ENCODE peak calls at places on chromosomes 13 and 19, in seven cellular contexts. K is left lung, N is right atrium auricular region, D is tibial nerve, Q is neural progenitor cell, U is heart right ventricle, E is pancreas. P is an unnamed sample.

GRCh38 chr19:3142292-3142670 is 6.4 kb downstream of the GNA15 start:
- DNase-seq in N (no peak), D (no peak), K (no peak), U (no peak), E (no peak), Q (no peak), P (no peak)

GRCh38 chr19:17405250-17406038 is at the start of gene BST2:
- DNase-seq in N (no peak), E (peak), U (peak), K (peak), Q (peak), D (peak), P (peak)

GRCh38 chr19:50432221-50432626 is 468 bp upstream of the MYBPC2 start:
- DNase-seq in U (no peak), E (no peak), N (no peak), Q (peak), D (no peak), K (no peak), P (no peak)

GRCh38 chr19:51320258-51320657 is 8.8 kb downstream of the IGLON5 start:
- DNase-seq in D (no peak), E (peak), N (no peak), Q (no peak), K (peak), U (no peak), P (no peak)

GRCh38 chr13:105611424-105611823 is 924.0 kb downstream of the EFNB2 start:
- DNase-seq in U (no peak), K (no peak), D (no peak), Q (no peak), E (no peak), N (no peak), P (no peak)

GRCh38 chr13:110499621-110500281 is 61.8 kb downstream of the RAB20 start:
- DNase-seq in D (no peak), E (no peak), U (no peak), K (no peak), N (no peak), Q (no peak), P (no peak)

GRCh38 chr13:32164622-32165268 is 133.2 kb downstream of the FRY start:
- DNase-seq in D (no peak), K (no peak), N (no peak), E (no peak), U (no peak), Q (peak), P (no peak)

GRCh38 chr19:1905071-1905862 is at the start of the genes ADAT3 and SCAMP4:
- DNase-seq in K (peak), N (peak), E (peak), D (peak), Q (peak), U (peak), P (peak)

GRCh38 chr19:6092329-6093286 is 17.7 kb downstream of the RFX2 start:
- DNase-seq in N (peak), K (peak), Q (peak), D (peak), U (peak), E (peak), P (peak)

GRCh38 chr19:19554074-19555023 is 16.3 kb downstream of the CILP2 start:
- DNase-seq in N (no peak), D (no peak), K (peak), E (no peak), U (no peak), Q (peak), P (peak)

GRCh38 chr13:112930192-112930591 is 38.8 kb upstream of the MCF2L start:
- DNase-seq in N (no peak), K (no peak), Q (no peak), U (no peak), E (no peak), D (no peak), P (no peak)

GRCh38 chr13:32881792-32882175 is 134.4 kb upstream of the KL start:
- DNase-seq in D (no peak), K (no peak), Q (no peak), U (no peak), N (no peak), E (no peak), P (no peak)

GRCh38 chr13:49113526-49114286 is 106.4 kb upstream of the MLNR start:
- DNase-seq in U (no peak), D (no peak), Q (peak), K (no peak), E (no peak), N (no peak), P (no peak)

GRCh38 chr13:22939157-22939556 is 241.6 kb upstream of the SGCG start:
- DNase-seq in Q (no peak), E (no peak), D (no peak), U (no peak), K (no peak), N (no peak), P (no peak)

GRCh38 chr13:79231887-79232286 is 174.2 kb downstream of the RBM26 start:
- DNase-seq in E (no peak), K (no peak), N (no peak), U (no peak), Q (no peak), D (no peak), P (no peak)

GRCh38 chr13:43229506-43229905 is 206.1 kb downstream of the DNAJC15 start:
- DNase-seq in U (no peak), D (no peak), N (no peak), K (no peak), Q (no peak), E (no peak), P (no peak)

GRCh38 chr19:29841559-29842367 is 30.0 kb downstream of the CCNE1 start:
- DNase-seq in N (no peak), K (no peak), E (no peak), Q (peak), U (peak), D (no peak), P (no peak)

GRCh38 chr19:40626918-40627317 is 25.7 kb downstream of the LTBP4 start:
- DNase-seq in D (no peak), N (no peak), U (no peak), K (peak), E (no peak), Q (no peak), P (peak)

GRCh38 chr13:94173312-94173854 is 306.1 kb downstream of the DCT start:
- DNase-seq in E (no peak), Q (no peak), K (no peak), N (no peak), U (no peak), D (no peak), P (no peak)

GRCh38 chr13:112525306-112525945 is 62.5 kb downstream of the TUBGCP3 start:
- DNase-seq in Q (no peak), N (no peak), E (no peak), D (no peak), U (no peak), K (no peak), P (no peak)

GRCh38 chr13:48275507-48275906 is 28.0 kb upstream of the RB1 start:
- DNase-seq in N (no peak), K (no peak), Q (no peak), E (no peak), U (no peak), D (no peak), P (no peak)

GRCh38 chr13:99205621-99206220 is 5.1 kb downstream of the UBAC2 start:
- DNase-seq in N (no peak), U (no peak), K (no peak), Q (no peak), E (no peak), D (no peak), P (no peak)

GRCh38 chr19:51114087-51114714 is 6.0 kb upstream of the CTU1 start:
- DNase-seq in K (no peak), N (no peak), U (no peak), Q (no peak), E (no peak), D (no peak), P (no peak)

GRCh38 chr19:3381701-3382372 is 15.5 kb downstream of the NFIC start:
- DNase-seq in Q (no peak), K (peak), N (no peak), D (no peak), E (peak), U (no peak), P (no peak)

GRCh38 chr19:49570997-49571676 is 9.2 kb downstream of the NOSIP start:
- DNase-seq in K (no peak), E (no peak), Q (peak), D (no peak), U (no peak), N (no peak), P (no peak)

GRCh38 chr13:65585346-65585745 is 1644.8 kb downstream of the PCDH9 start:
- DNase-seq in D (no peak), N (no peak), E (no peak), K (peak), U (no peak), Q (no peak), P (no peak)

GRCh38 chr19:9836021-9836420 is 903 bp downstream of the PIN1 start:
- DNase-seq in E (no peak), K (no peak), D (no peak), N (no peak), Q (no peak), U (no peak), P (no peak)

GRCh38 chr13:24680258-24680920 is at the start of gene ATP12A:
- DNase-seq in K (peak), E (peak), U (no peak), D (no peak), Q (peak), N (no peak), P (no peak)
- TF ChIP-seq CTCF in K (no peak), E (no peak), U (no peak), D (no peak), Q (peak), N (no peak), P (no peak)

GRCh38 chr19:5048727-5049553 is 80.0 kb downstream of the KDM4B start:
- DNase-seq in E (no peak), K (peak), N (peak), D (no peak), Q (no peak), U (no peak), P (no peak)

GRCh38 chr19:5050905-5051304 is 82.0 kb downstream of the KDM4B start:
- DNase-seq in K (peak), Q (no peak), D (no peak), E (no peak), N (no peak), U (no peak), P (no peak)

GRCh38 chr19:5049561-5049960 is 80.6 kb downstream of the KDM4B start:
- DNase-seq in E (no peak), D (no peak), Q (no peak), U (no peak), N (no peak), K (no peak), P (no peak)

GRCh38 chr19:5051619-5052018 is 82.7 kb downstream of the KDM4B start:
- DNase-seq in K (no peak), E (no peak), D (no peak), N (no peak), Q (no peak), U (no peak), P (no peak)

DNA sequence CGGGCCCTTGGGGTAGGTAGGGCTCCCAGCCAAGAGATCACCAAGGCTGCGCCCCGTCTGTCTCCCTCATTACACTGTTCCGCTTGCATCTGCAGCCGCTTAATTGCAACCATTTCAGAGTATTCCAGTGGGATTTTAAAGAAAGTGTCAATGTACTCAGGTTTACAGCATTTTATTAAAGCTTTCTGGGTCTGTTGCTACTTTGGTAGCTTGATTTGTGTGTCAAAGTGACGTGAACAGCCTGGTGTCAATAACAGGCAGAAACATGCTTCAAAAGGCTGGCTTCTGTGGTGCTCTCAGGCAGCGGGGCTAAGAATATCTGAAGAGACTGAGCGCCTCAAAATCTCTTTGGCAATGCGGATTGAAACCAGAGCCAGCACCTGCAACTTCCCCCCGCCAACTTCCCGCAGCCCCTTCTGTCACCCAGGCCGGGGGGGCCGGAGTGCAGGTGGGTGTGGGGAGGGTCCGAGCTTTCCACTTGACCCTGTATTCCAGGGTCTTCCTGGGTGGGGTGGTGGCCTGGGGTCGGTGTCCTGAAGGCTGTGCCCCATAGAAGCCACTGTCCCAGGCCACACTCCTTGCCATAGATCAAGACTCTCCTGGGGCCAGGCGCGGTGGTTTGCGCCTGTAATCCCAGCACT is 81.2 kb downstream of the KDM4B start:
- DNase-seq in D (no peak), E (no peak), K (no peak), U (no peak), N (no peak), Q (no peak), P (no peak)
- H3K27ac ChIP-seq in D (no peak), E (no peak), K (no peak), U (no peak), N (no peak), Q (no peak), P (no peak)

GRCh38 chr13:36847541-36848045 is 28.6 kb downstream of the RFXAP start:
- DNase-seq in Q (no peak), D (no peak), K (no peak), U (no peak), N (no peak), E (no peak), P (no peak)

GRCh38 chr13:36850790-36851438 is 31.9 kb downstream of the RFXAP start:
- DNase-seq in D (no peak), Q (peak), U (no peak), K (no peak), N (no peak), E (no peak), P (no peak)

DNA sequence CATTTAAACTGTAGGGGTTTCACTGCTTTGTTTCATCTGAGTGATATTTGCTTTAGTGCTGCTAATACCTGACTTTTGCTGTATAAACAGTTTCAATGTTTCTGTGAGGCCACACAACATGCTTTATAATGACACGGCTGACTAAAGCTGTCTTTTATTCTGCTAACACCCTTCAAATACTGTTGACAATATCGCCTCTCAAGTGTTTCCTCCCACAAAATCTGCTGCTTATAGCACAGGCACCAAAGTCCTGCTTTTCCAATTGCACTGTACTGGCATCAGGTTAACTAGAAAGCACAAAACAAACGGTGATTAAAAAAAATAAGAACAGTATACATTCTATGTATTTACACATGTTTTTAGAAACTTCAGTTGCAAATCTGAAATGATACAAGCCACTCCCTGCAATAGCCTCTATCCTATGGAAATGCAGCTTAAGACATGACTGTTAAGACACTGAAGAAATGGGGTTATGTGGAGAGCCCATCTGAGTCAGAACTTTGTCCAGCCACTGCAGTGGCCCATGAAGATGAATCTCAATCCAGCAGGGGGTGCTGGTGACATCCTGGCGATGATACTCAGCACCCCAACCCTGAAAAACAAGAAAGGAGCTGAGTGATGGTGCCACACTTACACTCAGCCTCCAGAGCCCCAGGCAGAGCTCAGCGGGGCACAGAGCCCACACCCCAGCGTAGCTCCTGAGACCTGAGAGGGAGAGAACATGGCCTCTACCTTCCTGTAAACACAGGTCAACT is 29.4 kb downstream of the RFXAP start:
- DNase-seq in N (no peak), E (no peak), Q (peak), U (no peak), K (no peak), D (no peak), P (no peak)
- TF ChIP-seq CTCF in N (peak), E (no peak), Q (peak), U (peak), K (no peak), D (no peak), P (peak)

DNA sequence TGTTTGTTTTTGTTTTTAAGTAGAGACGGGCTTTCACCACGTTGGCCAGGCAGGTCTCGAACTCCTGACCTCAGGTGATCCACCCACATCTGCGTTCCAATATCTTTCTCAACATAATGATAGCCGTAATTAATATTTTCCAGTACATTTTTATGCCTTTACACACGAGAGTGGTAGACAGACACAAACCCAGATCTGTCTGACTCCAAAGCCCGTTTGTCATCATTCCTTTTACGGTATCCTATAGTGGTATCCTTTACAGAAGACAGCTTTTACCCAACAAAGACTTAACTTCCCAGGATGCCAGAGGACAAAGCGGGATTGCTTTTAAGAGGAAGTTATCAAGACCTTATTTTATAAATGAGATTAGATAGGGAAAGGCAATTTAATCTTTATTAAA is 59.8 kb downstream of the IPO5 start:
- DNase-seq in D (no peak), K (no peak), Q (no peak), N (no peak), U (no peak), E (no peak), P (no peak)
- H3K27ac ChIP-seq in D (no peak), K (no peak), Q (no peak), N (no peak), U (no peak), E (no peak), P (no peak)

DNA sequence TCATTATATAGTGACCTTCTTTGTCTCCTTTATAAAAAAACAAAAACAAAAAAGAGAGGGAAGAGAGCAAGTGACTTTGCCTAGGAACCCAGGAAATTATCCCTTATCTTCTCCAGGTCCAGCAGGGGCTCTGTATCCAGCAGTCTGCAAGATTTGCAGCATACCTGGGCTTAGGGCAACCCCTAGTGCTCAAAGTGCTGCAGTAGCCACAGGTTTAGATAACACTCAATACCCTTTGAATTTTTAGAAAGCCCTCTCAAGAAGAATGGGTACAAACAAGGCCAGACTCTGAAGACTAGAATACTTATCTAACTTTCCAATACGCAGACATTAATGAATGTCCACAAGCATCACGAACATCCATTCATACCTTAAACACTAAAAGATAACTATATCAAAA is 43.2 kb downstream of the CCNA1 start:
- DNase-seq in E (no peak), N (no peak), D (no peak), U (no peak), K (no peak), Q (peak), P (no peak)
- TF ChIP-seq CTCF in E (no peak), N (no peak), D (no peak), U (no peak), K (no peak), Q (peak), P (no peak)

GRCh38 chr19:47109541-47110375 is 3.8 kb downstream of the ZC3H4 start:
- DNase-seq in E (no peak), Q (no peak), U (no peak), N (no peak), K (peak), D (no peak), P (no peak)
- H3K27ac ChIP-seq in E (peak), Q (peak), U (peak), N (peak), K (peak), D (peak), P (peak)

DNA sequence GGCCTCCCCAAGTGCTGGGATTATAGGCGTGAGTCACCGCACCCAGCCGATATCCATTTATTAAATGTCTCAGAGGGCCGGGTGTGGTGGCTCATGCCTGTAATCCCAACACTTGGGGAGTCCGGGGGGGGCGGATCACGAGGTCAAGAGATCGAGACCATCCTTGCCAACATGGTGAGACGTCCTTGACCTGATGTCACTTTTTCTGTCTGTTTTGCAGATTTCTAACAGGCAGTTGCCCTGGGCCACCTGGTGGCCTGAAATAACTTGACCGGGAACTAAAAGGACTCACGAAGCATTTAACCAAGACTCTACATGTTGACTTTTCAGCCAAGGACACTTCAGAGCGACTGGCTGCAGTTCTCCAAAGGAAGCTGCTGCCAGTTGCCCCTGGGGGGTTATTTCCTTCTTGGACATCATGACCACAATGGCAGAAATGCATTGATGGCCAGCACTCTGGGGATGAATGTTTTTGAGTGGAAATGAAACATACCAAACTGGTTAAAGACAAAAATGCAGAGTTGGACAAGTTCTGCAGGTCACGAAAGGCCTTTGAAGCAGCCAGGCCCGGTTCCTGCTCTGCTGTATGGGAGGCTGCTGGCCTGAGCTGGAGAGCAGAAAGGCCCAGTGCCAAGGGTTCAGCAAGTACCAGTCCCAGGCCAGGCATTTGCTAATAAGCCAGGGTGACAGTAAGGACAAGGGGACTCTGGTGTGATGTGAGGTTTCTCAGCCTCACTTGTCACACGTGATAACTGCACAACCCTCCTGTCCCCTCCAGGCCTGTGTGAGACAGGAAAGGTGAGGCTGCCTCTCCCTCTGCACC is 8.3 kb downstream of the ZNF837 start:
- DNase-seq in K (peak), Q (no peak), D (no peak), U (no peak), N (no peak), E (no peak), P (no peak)
- TF ChIP-seq CTCF in K (no peak), Q (no peak), D (no peak), U (no peak), N (no peak), E (no peak), P (no peak)